ENCODE peak calls at places on chromosomes 16 and 17, in seven cellular contexts. One of them, this sample, is unnamed.

GRCh38 chr16:4938683-4939030 is 1.7 kb upstream of the PPL start:
- DNase-seq in prostate gland: no peak
- DNase-seq in AG04450: no peak
- DNase-seq in H9: no peak
- DNase-seq in RWPE1: no peak
- DNase-seq in lung: no peak
- DNase-seq in right lobe of liver: no peak
- DNase-seq in this sample: no peak

GRCh38 chr16:87584271-87584670 is 18.0 kb upstream of the JPH3 start:
- DNase-seq in AG04450: no peak
- DNase-seq in prostate gland: no peak
- DNase-seq in right lobe of liver: no peak
- DNase-seq in lung: no peak
- DNase-seq in RWPE1: no peak
- DNase-seq in H9: no peak
- DNase-seq in this sample: no peak

GRCh38 chr17:57107498-57108101 is 22.6 kb downstream of the AKAP1 start:
- DNase-seq in prostate gland: peak
- DNase-seq in right lobe of liver: no peak
- DNase-seq in RWPE1: peak
- DNase-seq in lung: peak
- DNase-seq in AG04450: no peak
- DNase-seq in H9: no peak
- DNase-seq in this sample: no peak

GRCh38 chr17:44170499-44171201 is at the start of gene ASB16:
- DNase-seq in right lobe of liver: no peak
- DNase-seq in H9: peak
- DNase-seq in prostate gland: peak
- DNase-seq in AG04450: no peak
- DNase-seq in RWPE1: no peak
- DNase-seq in lung: no peak
- DNase-seq in this sample: no peak

GRCh38 chr16:50862818-50863672 is 121.2 kb downstream of the CYLD start:
- DNase-seq in prostate gland: no peak
- DNase-seq in AG04450: no peak
- DNase-seq in lung: peak
- DNase-seq in H9: no peak
- DNase-seq in RWPE1: no peak
- DNase-seq in right lobe of liver: no peak
- DNase-seq in this sample: peak

GRCh38 chr17:67633751-67634191 is 84.0 kb upstream of the NOL11 start:
- DNase-seq in lung: no peak
- DNase-seq in H9: no peak
- DNase-seq in prostate gland: no peak
- DNase-seq in RWPE1: no peak
- DNase-seq in AG04450: no peak
- DNase-seq in right lobe of liver: peak
- DNase-seq in this sample: no peak

GRCh38 chr17:81508639-81509047 is 4.0 kb downstream of the ACTG1 start:
- DNase-seq in prostate gland: no peak
- DNase-seq in lung: no peak
- DNase-seq in right lobe of liver: peak
- DNase-seq in AG04450: no peak
- DNase-seq in RWPE1: no peak
- DNase-seq in H9: peak
- DNase-seq in this sample: no peak

GRCh38 chr16:12271006-12271405 is 294.5 kb downstream of the SNX29 start:
- DNase-seq in right lobe of liver: no peak
- DNase-seq in lung: no peak
- DNase-seq in AG04450: no peak
- DNase-seq in prostate gland: no peak
- DNase-seq in H9: peak
- DNase-seq in RWPE1: no peak
- DNase-seq in this sample: no peak

GRCh38 chr17:73211745-73212144 is 18.9 kb downstream of the COG1 start:
- DNase-seq in lung: no peak
- DNase-seq in prostate gland: no peak
- DNase-seq in AG04450: no peak
- DNase-seq in right lobe of liver: no peak
- DNase-seq in H9: no peak
- DNase-seq in RWPE1: no peak
- DNase-seq in this sample: no peak

GRCh38 chr17:79631640-79632431 is 21.0 kb upstream of the RBFOX3 start:
- DNase-seq in prostate gland: no peak
- DNase-seq in H9: peak
- DNase-seq in AG04450: no peak
- DNase-seq in right lobe of liver: peak
- DNase-seq in RWPE1: no peak
- DNase-seq in lung: no peak
- DNase-seq in this sample: no peak

GRCh38 chr16:72066747-72067146 is 3.7 kb downstream of the HPR start:
- DNase-seq in right lobe of liver: no peak
- DNase-seq in RWPE1: peak
- DNase-seq in lung: no peak
- DNase-seq in AG04450: peak
- DNase-seq in prostate gland: no peak
- DNase-seq in H9: no peak
- DNase-seq in this sample: no peak

GRCh38 chr17:41973457-41973856 is 6.9 kb downstream of the CNP start:
- DNase-seq in right lobe of liver: no peak
- DNase-seq in RWPE1: no peak
- DNase-seq in lung: no peak
- DNase-seq in H9: no peak
- DNase-seq in prostate gland: no peak
- DNase-seq in AG04450: no peak
- DNase-seq in this sample: peak

GRCh38 chr17:41976142-41976768 is 9.7 kb downstream of the CNP start:
- DNase-seq in H9: no peak
- DNase-seq in right lobe of liver: no peak
- DNase-seq in AG04450: no peak
- DNase-seq in prostate gland: peak
- DNase-seq in RWPE1: no peak
- DNase-seq in lung: no peak
- DNase-seq in this sample: no peak

GRCh38 chr17:41974031-41974430 is 7.4 kb downstream of the CNP start:
- DNase-seq in AG04450: no peak
- DNase-seq in right lobe of liver: no peak
- DNase-seq in lung: no peak
- DNase-seq in RWPE1: no peak
- DNase-seq in prostate gland: no peak
- DNase-seq in H9: no peak
- DNase-seq in this sample: no peak

GRCh38 chr17:41975099-41976083 is 8.8 kb downstream of the CNP start:
- DNase-seq in H9: no peak
- DNase-seq in lung: no peak
- DNase-seq in prostate gland: no peak
- DNase-seq in right lobe of liver: no peak
- DNase-seq in RWPE1: no peak
- DNase-seq in AG04450: no peak
- DNase-seq in this sample: peak

GRCh38 chr17:41974658-41975057 is 8.1 kb downstream of the CNP start:
- DNase-seq in AG04450: no peak
- DNase-seq in lung: no peak
- DNase-seq in prostate gland: no peak
- DNase-seq in H9: no peak
- DNase-seq in RWPE1: no peak
- DNase-seq in right lobe of liver: no peak
- DNase-seq in this sample: no peak
- H3K27ac ChIP-seq in AG04450: no peak
- H3K27ac ChIP-seq in lung: no peak
- H3K27ac ChIP-seq in prostate gland: peak
- H3K27ac ChIP-seq in H9: no peak
- H3K27ac ChIP-seq in RWPE1: peak
- H3K27ac ChIP-seq in right lobe of liver: no peak
- H3K27ac ChIP-seq in this sample: peak

GRCh38 chr16:13909872-13910303 is 10.1 kb upstream of the ERCC4 start:
- DNase-seq in RWPE1: no peak
- DNase-seq in AG04450: peak
- DNase-seq in H9: no peak
- DNase-seq in lung: peak
- DNase-seq in prostate gland: peak
- DNase-seq in right lobe of liver: peak
- DNase-seq in this sample: no peak
- TF ChIP-seq CTCF in RWPE1: no peak
- TF ChIP-seq CTCF in AG04450: no peak
- TF ChIP-seq CTCF in H9: no peak
- TF ChIP-seq CTCF in lung: no peak
- TF ChIP-seq CTCF in prostate gland: no peak
- TF ChIP-seq CTCF in right lobe of liver: no peak
- TF ChIP-seq CTCF in this sample: no peak

GRCh38 chr17:60639019-60639330 is 38.7 kb upstream of the BCAS3 start:
- DNase-seq in H9: no peak
- DNase-seq in RWPE1: no peak
- DNase-seq in right lobe of liver: no peak
- DNase-seq in prostate gland: no peak
- DNase-seq in lung: no peak
- DNase-seq in AG04450: no peak
- DNase-seq in this sample: no peak
- H3K27ac ChIP-seq in H9: no peak
- H3K27ac ChIP-seq in RWPE1: no peak
- H3K27ac ChIP-seq in right lobe of liver: no peak
- H3K27ac ChIP-seq in prostate gland: no peak
- H3K27ac ChIP-seq in lung: no peak
- H3K27ac ChIP-seq in AG04450: no peak
- H3K27ac ChIP-seq in this sample: peak

DNA sequence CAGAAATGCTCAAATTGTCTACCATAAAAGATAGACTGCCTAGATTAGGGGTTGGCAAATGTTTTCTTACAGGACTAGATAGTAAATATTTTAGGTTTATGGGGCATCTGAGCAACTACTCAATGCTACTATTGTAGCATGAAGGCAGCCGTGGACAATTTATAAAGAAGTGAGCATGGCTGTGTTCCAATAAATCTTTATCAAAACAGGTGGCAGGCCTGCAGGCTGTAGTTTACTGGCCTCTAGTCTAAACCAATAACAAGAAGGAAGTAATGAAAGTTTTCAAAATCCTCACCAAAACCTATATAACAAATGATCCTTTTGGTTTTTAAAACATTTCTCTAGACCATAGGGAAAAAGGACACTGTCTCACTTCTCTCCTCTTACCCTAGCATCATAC is 105.2 kb downstream of the PRKCB start:
- DNase-seq in RWPE1: no peak
- DNase-seq in H9: no peak
- DNase-seq in right lobe of liver: no peak
- DNase-seq in prostate gland: no peak
- DNase-seq in lung: no peak
- DNase-seq in AG04450: no peak
- DNase-seq in this sample: no peak
- TF ChIP-seq CTCF in RWPE1: no peak
- TF ChIP-seq CTCF in H9: no peak
- TF ChIP-seq CTCF in right lobe of liver: no peak
- TF ChIP-seq CTCF in prostate gland: no peak
- TF ChIP-seq CTCF in lung: no peak
- TF ChIP-seq CTCF in AG04450: no peak
- TF ChIP-seq CTCF in this sample: no peak

GRCh38 chr16:69921125-69921524 is 30.0 kb upstream of the CLEC18A start:
- DNase-seq in prostate gland: no peak
- DNase-seq in lung: no peak
- DNase-seq in AG04450: no peak
- DNase-seq in RWPE1: no peak
- DNase-seq in right lobe of liver: no peak
- DNase-seq in H9: no peak
- DNase-seq in this sample: no peak

GRCh38 chr16:69918241-69918640 is 32.9 kb upstream of the CLEC18A start:
- DNase-seq in lung: no peak
- DNase-seq in AG04450: no peak
- DNase-seq in H9: no peak
- DNase-seq in right lobe of liver: no peak
- DNase-seq in prostate gland: no peak
- DNase-seq in RWPE1: no peak
- DNase-seq in this sample: no peak

GRCh38 chr16:69916445-69916844 is 34.7 kb upstream of the CLEC18A start:
- DNase-seq in RWPE1: no peak
- DNase-seq in lung: no peak
- DNase-seq in H9: no peak
- DNase-seq in prostate gland: no peak
- DNase-seq in AG04450: no peak
- DNase-seq in right lobe of liver: no peak
- DNase-seq in this sample: no peak

GRCh38 chr16:69917311-69917710 is 33.8 kb upstream of the CLEC18A start:
- DNase-seq in lung: no peak
- DNase-seq in RWPE1: no peak
- DNase-seq in prostate gland: no peak
- DNase-seq in AG04450: no peak
- DNase-seq in right lobe of liver: no peak
- DNase-seq in H9: no peak
- DNase-seq in this sample: no peak

GRCh38 chr16:69917739-69918138 is 33.4 kb upstream of the CLEC18A start:
- DNase-seq in lung: no peak
- DNase-seq in AG04450: peak
- DNase-seq in right lobe of liver: peak
- DNase-seq in prostate gland: no peak
- DNase-seq in RWPE1: peak
- DNase-seq in H9: peak
- DNase-seq in this sample: peak
- H3K27ac ChIP-seq in lung: peak
- H3K27ac ChIP-seq in AG04450: peak
- H3K27ac ChIP-seq in right lobe of liver: no peak
- H3K27ac ChIP-seq in prostate gland: no peak
- H3K27ac ChIP-seq in RWPE1: peak
- H3K27ac ChIP-seq in H9: no peak
- H3K27ac ChIP-seq in this sample: peak

DNA sequence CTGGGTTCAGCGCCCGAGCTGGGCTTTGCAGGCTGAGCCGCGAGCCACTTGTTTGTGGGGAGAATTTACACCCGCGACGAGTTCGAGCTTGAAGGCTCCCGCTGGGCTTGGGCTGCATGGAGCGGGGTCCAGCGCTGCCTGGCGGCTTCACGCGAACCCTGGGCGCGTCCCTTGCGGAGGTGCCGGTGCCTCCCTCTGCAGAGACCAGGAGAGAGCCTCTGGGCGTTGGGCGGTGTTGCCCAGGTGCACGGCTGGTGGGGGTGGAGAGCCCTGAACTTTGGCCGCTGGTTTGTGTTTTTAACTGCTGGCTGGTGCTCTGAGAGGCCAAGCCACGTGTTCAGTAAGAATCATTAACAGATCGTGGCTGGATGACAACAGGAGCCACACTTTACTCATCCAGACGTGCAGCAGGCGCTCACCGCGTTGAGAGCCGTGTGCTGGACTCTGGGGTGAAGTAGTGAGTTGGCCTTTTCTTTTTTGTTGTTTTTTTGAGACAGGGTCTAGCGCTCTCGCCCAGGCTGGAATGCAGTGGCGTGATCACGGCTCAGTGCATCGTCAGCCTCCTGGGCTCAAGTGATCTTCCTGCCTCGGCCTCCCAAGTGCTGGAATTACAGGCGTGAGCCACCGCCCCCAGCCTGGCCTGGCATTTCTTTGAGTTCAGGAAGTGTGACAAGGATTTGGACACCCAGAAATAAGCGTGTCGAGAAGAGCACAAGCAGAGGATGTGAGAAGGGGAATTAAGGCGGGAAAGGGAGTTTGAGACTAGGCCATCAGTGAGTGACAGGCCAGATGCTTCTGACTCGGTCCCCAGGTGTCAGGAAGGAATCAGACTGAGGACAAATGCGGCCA is 827 bp downstream of the CDK10 start:
- DNase-seq in H9: no peak
- DNase-seq in right lobe of liver: peak
- DNase-seq in RWPE1: peak
- DNase-seq in prostate gland: no peak
- DNase-seq in AG04450: no peak
- DNase-seq in lung: no peak
- DNase-seq in this sample: no peak
- TF ChIP-seq CTCF in H9: no peak
- TF ChIP-seq CTCF in right lobe of liver: no peak
- TF ChIP-seq CTCF in RWPE1: no peak
- TF ChIP-seq CTCF in prostate gland: no peak
- TF ChIP-seq CTCF in AG04450: no peak
- TF ChIP-seq CTCF in lung: no peak
- TF ChIP-seq CTCF in this sample: no peak

This sample was measured in dorsolateral prefrontal cortex.